ENCODE peak calls at places on chromosomes 6 and 20, in seven cellular contexts. One of them, this sample, is unnamed.

GRCh38 chr20:44540834-44541233 is 19.0 kb upstream of the SERINC3 start:
- DNase-seq in glutamatergic neuron: no peak
- DNase-seq in HEK293T: no peak
- DNase-seq in cardiac muscle cell: no peak
- DNase-seq in fibroblast of mammary gland: peak; percentile 90
- DNase-seq in EH: peak; percentile 85
- DNase-seq in CD4-positive, alpha-beta memory T cell: no peak
- DNase-seq in this sample: no peak

GRCh38 chr20:41440882-41441281 is 74.3 kb upstream of the EMILIN3 start:
- DNase-seq in glutamatergic neuron: no peak
- DNase-seq in HEK293T: no peak
- DNase-seq in cardiac muscle cell: no peak
- DNase-seq in fibroblast of mammary gland: no peak
- DNase-seq in EH: no peak
- DNase-seq in CD4-positive, alpha-beta memory T cell: no peak
- DNase-seq in this sample: no peak

GRCh38 chr20:21099653-21100589 is 6.2 kb downstream of the LINC00237 start:
- DNase-seq in glutamatergic neuron: peak; percentile 66
- DNase-seq in HEK293T: no peak
- DNase-seq in cardiac muscle cell: peak; percentile 53
- DNase-seq in fibroblast of mammary gland: no peak
- DNase-seq in EH: peak; percentile 11
- DNase-seq in CD4-positive, alpha-beta memory T cell: no peak
- DNase-seq in this sample: peak; percentile 43

GRCh38 chr6:101294676-101295075 is 98.8 kb upstream of the GRIK2 start:
- DNase-seq in glutamatergic neuron: no peak
- DNase-seq in HEK293T: no peak
- DNase-seq in cardiac muscle cell: no peak
- DNase-seq in fibroblast of mammary gland: peak; percentile 84
- DNase-seq in EH: peak; percentile 15
- DNase-seq in CD4-positive, alpha-beta memory T cell: no peak
- DNase-seq in this sample: no peak

GRCh38 chr6:107576852-107577251 is 86.9 kb downstream of the SOBP start:
- DNase-seq in glutamatergic neuron: no peak
- DNase-seq in HEK293T: no peak
- DNase-seq in cardiac muscle cell: no peak
- DNase-seq in fibroblast of mammary gland: peak; percentile 92
- DNase-seq in EH: peak; percentile 32
- DNase-seq in CD4-positive, alpha-beta memory T cell: no peak
- DNase-seq in this sample: no peak

GRCh38 chr20:45994761-45995160 is 13.9 kb upstream of the MMP9 start:
- DNase-seq in glutamatergic neuron: no peak
- DNase-seq in HEK293T: no peak
- DNase-seq in cardiac muscle cell: no peak
- DNase-seq in fibroblast of mammary gland: no peak
- DNase-seq in EH: no peak
- DNase-seq in CD4-positive, alpha-beta memory T cell: no peak
- DNase-seq in this sample: no peak

GRCh38 chr20:53949319-53949839 is 121.0 kb downstream of the BCAS1 start:
- DNase-seq in glutamatergic neuron: no peak
- DNase-seq in HEK293T: no peak
- DNase-seq in cardiac muscle cell: no peak
- DNase-seq in fibroblast of mammary gland: peak; percentile 95
- DNase-seq in EH: peak; percentile 93
- DNase-seq in CD4-positive, alpha-beta memory T cell: peak; percentile 87
- DNase-seq in this sample: peak; percentile 54

GRCh38 chr20:42754713-42755112 is 435.0 kb downstream of the PTPRT start:
- DNase-seq in glutamatergic neuron: no peak
- DNase-seq in HEK293T: no peak
- DNase-seq in cardiac muscle cell: no peak
- DNase-seq in fibroblast of mammary gland: no peak
- DNase-seq in EH: no peak
- DNase-seq in CD4-positive, alpha-beta memory T cell: no peak
- DNase-seq in this sample: no peak

GRCh38 chr20:881051-881820 is 34.9 kb downstream of the ANGPT4 start:
- DNase-seq in glutamatergic neuron: no peak
- DNase-seq in HEK293T: no peak
- DNase-seq in cardiac muscle cell: no peak
- DNase-seq in fibroblast of mammary gland: peak; percentile 52
- DNase-seq in EH: peak; percentile 64
- DNase-seq in CD4-positive, alpha-beta memory T cell: no peak
- DNase-seq in this sample: peak; percentile 34

GRCh38 chr6:57006101-57006500 is 40.4 kb upstream of the KIAA1586 start:
- DNase-seq in glutamatergic neuron: no peak
- DNase-seq in HEK293T: no peak
- DNase-seq in cardiac muscle cell: no peak
- DNase-seq in fibroblast of mammary gland: no peak
- DNase-seq in EH: no peak
- DNase-seq in CD4-positive, alpha-beta memory T cell: no peak
- DNase-seq in this sample: no peak

GRCh38 chr6:37083243-37084138 is 78.0 kb downstream of the FGD2 start:
- DNase-seq in glutamatergic neuron: no peak
- DNase-seq in HEK293T: no peak
- DNase-seq in cardiac muscle cell: no peak
- DNase-seq in fibroblast of mammary gland: peak; percentile 84
- DNase-seq in EH: peak; percentile 79
- DNase-seq in CD4-positive, alpha-beta memory T cell: no peak
- DNase-seq in this sample: peak; percentile 100

GRCh38 chr6:170232186-170233002 is 58.5 kb downstream of the DLL1 start:
- DNase-seq in glutamatergic neuron: no peak
- DNase-seq in HEK293T: no peak
- DNase-seq in cardiac muscle cell: no peak
- DNase-seq in fibroblast of mammary gland: peak; percentile 12
- DNase-seq in EH: no peak
- DNase-seq in CD4-positive, alpha-beta memory T cell: no peak
- DNase-seq in this sample: no peak

GRCh38 chr6:47698342-47698787 is at the start of gene ADGRF4:
- DNase-seq in glutamatergic neuron: no peak
- DNase-seq in HEK293T: no peak
- DNase-seq in cardiac muscle cell: no peak
- DNase-seq in fibroblast of mammary gland: peak; percentile 72
- DNase-seq in EH: peak; percentile 19
- DNase-seq in CD4-positive, alpha-beta memory T cell: no peak
- DNase-seq in this sample: no peak

GRCh38 chr20:8457978-8458377 is 325.9 kb downstream of the PLCB1 start:
- DNase-seq in glutamatergic neuron: no peak
- DNase-seq in HEK293T: no peak
- DNase-seq in cardiac muscle cell: no peak
- DNase-seq in fibroblast of mammary gland: no peak
- DNase-seq in EH: no peak
- DNase-seq in CD4-positive, alpha-beta memory T cell: no peak
- DNase-seq in this sample: peak; percentile 94

GRCh38 chr6:139553916-139554315 is 179.5 kb upstream of the CITED2 start:
- DNase-seq in glutamatergic neuron: no peak
- DNase-seq in HEK293T: no peak
- DNase-seq in cardiac muscle cell: no peak
- DNase-seq in fibroblast of mammary gland: no peak
- DNase-seq in EH: no peak
- DNase-seq in CD4-positive, alpha-beta memory T cell: no peak
- DNase-seq in this sample: no peak

GRCh38 chr6:70394518-70395300 is 18.6 kb upstream of the FAM135A start:
- DNase-seq in glutamatergic neuron: no peak
- DNase-seq in HEK293T: no peak
- DNase-seq in cardiac muscle cell: no peak
- DNase-seq in fibroblast of mammary gland: no peak
- DNase-seq in EH: no peak
- DNase-seq in CD4-positive, alpha-beta memory T cell: no peak
- DNase-seq in this sample: no peak

GRCh38 chr6:32662836-32663235 is 3.6 kb downstream of the HLA-DQB1 start:
- DNase-seq in glutamatergic neuron: no peak
- DNase-seq in HEK293T: no peak
- DNase-seq in cardiac muscle cell: no peak
- DNase-seq in fibroblast of mammary gland: no peak
- DNase-seq in EH: no peak
- DNase-seq in CD4-positive, alpha-beta memory T cell: no peak
- DNase-seq in this sample: no peak

GRCh38 chr20:35739294-35740163 is 2.5 kb downstream of the RBM39 start:
- DNase-seq in glutamatergic neuron: no peak
- DNase-seq in HEK293T: no peak
- DNase-seq in cardiac muscle cell: no peak
- DNase-seq in fibroblast of mammary gland: peak; percentile 62
- DNase-seq in EH: peak; percentile 62
- DNase-seq in CD4-positive, alpha-beta memory T cell: peak; percentile 29
- DNase-seq in this sample: peak; percentile 46

GRCh38 chr20:24915440-24915839 is 33.6 kb upstream of the CST7 start:
- DNase-seq in glutamatergic neuron: no peak
- DNase-seq in HEK293T: no peak
- DNase-seq in cardiac muscle cell: no peak
- DNase-seq in fibroblast of mammary gland: no peak
- DNase-seq in EH: no peak
- DNase-seq in CD4-positive, alpha-beta memory T cell: no peak
- DNase-seq in this sample: no peak

GRCh38 chr6:24107294-24107693 is 18.7 kb upstream of the NRSN1 start:
- DNase-seq in glutamatergic neuron: no peak
- DNase-seq in HEK293T: no peak
- DNase-seq in cardiac muscle cell: no peak
- DNase-seq in fibroblast of mammary gland: no peak
- DNase-seq in EH: no peak
- DNase-seq in CD4-positive, alpha-beta memory T cell: no peak
- DNase-seq in this sample: no peak

GRCh38 chr6:8063762-8064637 is at the start of gene BLOC1S5:
- DNase-seq in glutamatergic neuron: peak; percentile 98
- DNase-seq in HEK293T: peak; percentile 91
- DNase-seq in cardiac muscle cell: peak; percentile 99
- DNase-seq in fibroblast of mammary gland: peak; percentile 95
- DNase-seq in EH: peak; percentile 98
- DNase-seq in CD4-positive, alpha-beta memory T cell: peak; percentile 96
- DNase-seq in this sample: peak; percentile 98

GRCh38 chr6:107108201-107108890 is 7.0 kb downstream of the BEND3 start:
- DNase-seq in glutamatergic neuron: no peak
- DNase-seq in HEK293T: no peak
- DNase-seq in cardiac muscle cell: no peak
- DNase-seq in fibroblast of mammary gland: no peak
- DNase-seq in EH: no peak
- DNase-seq in CD4-positive, alpha-beta memory T cell: no peak
- DNase-seq in this sample: peak; percentile 37